ENCODE peak calls at places on chromosome 3, in seven cellular contexts. W, A, T, Z, N, M and V are unnamed samples.
A peak's percentile ranks its signal among the peaks of the same experiment; 100 is the strongest.

GRCh38 chr3:29427266-29428103 is 146.6 kb downstream of the RBMS3 start:
- DNase-seq in N (peak; percentile 4), A (no peak), M (no peak), W (no peak), Z (peak; percentile 21), T (no peak), V (no peak)

GRCh38 chr3:22263042-22263441 is 512.0 kb upstream of the ZNF385D start:
- DNase-seq in M (no peak), Z (no peak), A (no peak), T (peak; percentile 59), W (no peak), N (no peak), V (no peak)

GRCh38 chr3:63639821-63640220 is 12.7 kb upstream of the SNTN start:
- DNase-seq in M (no peak), Z (no peak), N (no peak), A (no peak), T (no peak), W (no peak), V (no peak)

GRCh38 chr3:11556851-11557644 is 86.7 kb downstream of the VGLL4 start:
- DNase-seq in A (no peak), Z (peak; percentile 78), N (peak; percentile 42), T (no peak), M (peak; percentile 45), W (peak; percentile 57), V (no peak)

GRCh38 chr3:140568842-140569520 is 108.9 kb upstream of the TRIM42 start:
- DNase-seq in M (no peak), T (no peak), Z (peak; percentile 54), N (peak; percentile 64), A (no peak), W (peak; percentile 46), V (no peak)

GRCh38 chr3:128482857-128483656 is 9.9 kb downstream of the GATA2 start:
- DNase-seq in T (peak; percentile 19), A (no peak), W (no peak), M (no peak), Z (peak; percentile 61), N (no peak), V (no peak)

GRCh38 chr3:102682761-102683160 is 247.9 kb downstream of the ZPLD1 start:
- DNase-seq in N (no peak), A (no peak), Z (no peak), W (no peak), M (no peak), T (no peak), V (no peak)

GRCh38 chr3:9679476-9680097 is 24.0 kb upstream of the CPNE9 start:
- DNase-seq in N (no peak), Z (no peak), T (no peak), M (no peak), W (no peak), A (no peak), V (no peak)

GRCh38 chr3:11601446-11602241 is 42.1 kb downstream of the VGLL4 start:
- DNase-seq in T (no peak), N (no peak), M (no peak), Z (peak; percentile 71), A (no peak), W (peak; percentile 29), V (no peak)

GRCh38 chr3:151085889-151086483 is 522 bp downstream of the MED12L start:
- DNase-seq in T (no peak), W (no peak), N (no peak), M (peak; percentile 66), A (no peak), Z (no peak), V (peak; percentile 35)

GRCh38 chr3:48408823-48409281 is 21.0 kb downstream of the PLXNB1 start:
- DNase-seq in Z (peak; percentile 3), M (peak; percentile 44), A (no peak), W (peak; percentile 4), N (no peak), T (no peak), V (no peak)

GRCh38 chr3:184168363-184169120 is 6.1 kb upstream of the AP2M1 start:
- DNase-seq in W (no peak), M (no peak), T (no peak), Z (no peak), A (no peak), N (no peak), V (no peak)

GRCh38 chr3:18630295-18630694 is 205.2 kb upstream of the SATB1 start:
- DNase-seq in Z (no peak), N (no peak), W (no peak), T (no peak), A (no peak), M (no peak), V (no peak)

GRCh38 chr3:44330444-44330843 is 8.1 kb upstream of the TCAIM start:
- DNase-seq in W (no peak), A (no peak), M (no peak), N (no peak), Z (no peak), T (no peak), V (no peak)

GRCh38 chr3:13896473-13897154 is 16.7 kb upstream of the WNT7A start:
- DNase-seq in N (peak; percentile 77), W (peak; percentile 57), Z (no peak), T (peak; percentile 72), A (peak; percentile 70), M (no peak), V (peak; percentile 66)
- H3K4me3 ChIP-seq in N (no peak overlapping the region), W (no peak overlapping the region), Z (peak overlapping the region; percentile 67), T (no peak overlapping the region), A (no peak overlapping the region), M (peak overlapping the region; percentile 61), V (no peak overlapping the region)

GRCh38 chr3:14884665-14885064 is 62.7 kb upstream of the NR2C2 start:
- DNase-seq in W (no peak), A (no peak), T (no peak), N (no peak), Z (no peak), M (no peak), V (peak; percentile 88)

GRCh38 chr3:14883226-14883625 is 64.2 kb upstream of the NR2C2 start:
- DNase-seq in T (no peak), N (no peak), W (no peak), M (no peak), Z (no peak), A (no peak), V (peak; percentile 74)

GRCh38 chr3:14889188-14889587 is 58.2 kb upstream of the NR2C2 start:
- DNase-seq in A (no peak), W (no peak), N (no peak), Z (no peak), M (no peak), T (no peak), V (no peak)

GRCh38 chr3:14886101-14886500 is 61.3 kb upstream of the NR2C2 start:
- DNase-seq in A (no peak), W (no peak), M (no peak), T (no peak), Z (no peak), N (no peak), V (peak; percentile 55)

DNA sequence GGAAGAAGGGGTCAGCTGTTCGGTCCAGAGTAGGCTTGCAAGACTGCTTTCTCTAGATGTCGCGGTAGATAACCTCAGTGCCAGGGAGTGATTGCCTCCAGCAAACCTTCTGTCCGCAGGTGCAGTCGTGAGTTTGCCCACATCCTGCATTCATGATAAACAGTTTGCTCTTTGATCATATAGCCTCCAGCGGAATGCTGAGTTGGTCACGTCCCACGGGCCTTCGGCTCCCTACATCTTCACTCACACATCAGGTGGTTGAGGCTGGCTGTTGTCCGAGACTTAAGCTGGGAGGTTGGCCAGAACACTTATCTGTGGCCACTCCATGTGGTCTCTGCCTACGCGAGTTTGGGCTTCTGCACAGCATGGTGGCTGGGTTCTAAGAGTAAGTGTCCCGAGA is 62.1 kb upstream of the NR2C2 start:
- DNase-seq in Z (no peak), A (no peak), M (no peak), N (no peak), T (no peak), W (no peak), V (peak; percentile 91)
- TF ChIP-seq CTCF in Z (no peak), A (no peak), M (no peak), N (no peak), T (no peak), W (no peak), V (no peak)

DNA sequence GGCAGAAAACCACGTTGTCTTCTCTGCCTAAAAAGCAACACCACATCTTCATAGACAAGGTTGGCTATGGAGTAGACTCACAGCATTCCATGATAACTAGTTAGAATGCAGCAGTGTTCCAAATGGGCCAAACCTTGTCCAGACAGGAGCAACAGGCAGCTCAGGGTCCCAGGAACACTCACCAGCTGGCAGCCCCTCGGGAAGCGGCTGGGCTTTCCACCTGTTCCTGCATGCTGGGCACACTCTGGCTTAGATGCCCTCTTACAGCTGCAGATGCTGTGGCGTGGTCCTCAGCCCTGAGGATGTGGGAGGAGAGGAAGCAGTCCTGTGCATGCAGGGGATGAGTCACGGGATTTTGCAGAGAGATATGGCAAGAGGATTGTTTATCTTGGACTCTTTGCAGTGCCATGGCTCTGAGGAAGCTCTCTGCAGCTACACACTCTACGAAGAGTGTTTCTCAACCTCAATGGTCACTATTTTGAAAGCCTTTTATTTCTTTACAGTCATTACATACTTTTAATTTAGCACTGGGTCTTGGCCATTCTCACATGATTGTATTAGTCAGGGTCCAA is 11.3 kb downstream of the NRROS start:
- DNase-seq in Z (peak; percentile 55), W (peak; percentile 64), M (peak; percentile 73), A (peak; percentile 36), T (peak; percentile 92), N (peak; percentile 62), V (peak; percentile 24)
- H3K4me1 ChIP-seq in Z (peaks cover 23% of the 10 kb centered on the region), W (peaks cover 5% of the 10 kb centered on the region), M (peaks cover 31% of the 10 kb centered on the region), A (no peaks in the 10 kb centered on the region), T (peaks cover 28% of the 10 kb centered on the region), N (no peaks in the 10 kb centered on the region), V (peaks cover 27% of the 10 kb centered on the region)

GRCh38 chr3:23804441-23805227 is 1.1 kb upstream of the UBE2E1 start:
- DNase-seq in N (no peak), M (no peak), A (no peak), Z (no peak), W (no peak), T (peak; percentile 49), V (no peak)
- H3K4me3 ChIP-seq in N (no peak overlapping the region), M (no peak overlapping the region), A (no peak overlapping the region), Z (no peak overlapping the region), W (no peak overlapping the region), T (no peak overlapping the region), V (no peak overlapping the region)

DNA sequence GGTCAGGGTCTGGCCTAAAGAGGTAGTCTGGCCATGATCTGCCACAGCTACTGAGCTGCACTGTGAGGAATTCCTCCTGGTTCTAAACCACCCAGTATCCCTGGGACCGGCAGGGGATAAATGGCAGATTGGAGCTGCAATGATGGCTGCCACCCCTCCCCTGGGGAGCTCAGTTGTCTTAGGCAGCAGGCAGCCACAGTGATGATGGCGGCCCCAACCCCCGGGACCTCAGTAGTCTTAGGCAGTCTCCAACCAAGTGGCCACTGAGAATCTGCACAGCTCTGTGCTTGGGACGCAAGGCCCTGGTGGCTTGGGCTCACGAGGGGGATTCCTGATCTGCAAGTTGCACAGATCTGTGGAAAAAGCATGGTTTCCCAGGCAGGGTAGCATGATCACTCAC is 68.1 kb downstream of the STRIT1 start:
- DNase-seq in A (no peak), T (no peak), W (no peak), Z (no peak), N (no peak), M (no peak), V (no peak)
- TF ChIP-seq CTCF in A (no peak), T (no peak), W (no peak), Z (no peak), N (no peak), M (no peak), V (no peak)

GRCh38 chr3:51393096-51393495 is 2.0 kb downstream of the RBM15B start:
- DNase-seq in M (no peak), T (no peak), W (no peak), N (no peak), A (no peak), Z (no peak), V (no peak)
- H3K4me1 ChIP-seq in M (peaks cover 35% of the 10 kb centered on the region), T (peaks cover 38% of the 10 kb centered on the region), W (peaks cover 80% of the 10 kb centered on the region), N (peaks cover 68% of the 10 kb centered on the region), A (peaks cover 55% of the 10 kb centered on the region), Z (peaks cover 79% of the 10 kb centered on the region), V (peaks cover 66% of the 10 kb centered on the region)